ENCODE peak calls at places on chromosome 3, in eight cellular contexts. Q is A172; P is stimulated activated CD8-positive, alpha-beta memory T cell treated with anti-CD3 and anti-CD28 coated beads, Interleukin-7, amount 100 ng/mL, for 24 hours; E is activated CD8-positive, alpha-beta T cell treated with anti-CD3 and anti-CD28 coated beads for 36 hours; G is posterior cingulate gyrus; F is AG10803; C is heart right ventricle; N is ecto neural progenitor cell. X is an unnamed sample.
A peak's percentile ranks its signal among the peaks of the same experiment; 100 is the strongest.

GRCh38 chr3:165755571-165755970 is 81.7 kb downstream of the BCHE start:
- DNase-seq in Q (no peak), P (no peak), E (no peak), G (no peak), F (no peak), C (no peak), N (no peak), X (no peak)

GRCh38 chr3:34248352-34248751 is 449.9 kb downstream of the PDCD6IP start:
- DNase-seq in Q (no peak), P (no peak), E (peak; percentile 11), G (no peak), F (no peak), C (no peak), N (no peak), X (no peak)

GRCh38 chr3:102339671-102340070 is 95.1 kb upstream of the ZPLD1 start:
- DNase-seq in Q (no peak), P (no peak), E (no peak), G (no peak), F (no peak), C (no peak), N (no peak), X (no peak)

GRCh38 chr3:185308126-185308754 is 54.4 kb upstream of the EHHADH start:
- DNase-seq in Q (peak; percentile 48), P (peak; percentile 20), E (peak; percentile 71), G (no peak), F (peak; percentile 61), C (peak; percentile 20), N (peak; percentile 66), X (peak; percentile 15)

GRCh38 chr3:59115355-59116136 is 65.7 kb upstream of the CFAP20DC start:
- DNase-seq in Q (no peak), P (no peak), E (no peak), G (no peak), F (peak; percentile 38), C (no peak), N (no peak), X (no peak)

GRCh38 chr3:11379238-11379823 is 107.1 kb downstream of the ATG7 start:
- DNase-seq in Q (peak; percentile 65), P (no peak), E (no peak), G (no peak), F (peak; percentile 54), C (no peak), N (no peak), X (no peak)

GRCh38 chr3:52005571-52005986 is 9.9 kb upstream of the RPL29 start:
- DNase-seq in Q (peak; percentile 50), P (no peak), E (no peak), G (peak; percentile 89), F (peak; percentile 48), C (peak; percentile 76), N (peak; percentile 63), X (no peak)

GRCh38 chr3:162236949-162237348 is 740.3 kb downstream of the OTOL1 start:
- DNase-seq in Q (no peak), P (no peak), E (no peak), G (no peak), F (no peak), C (no peak), N (no peak), X (no peak)

GRCh38 chr3:115986555-115987207 is 363.4 kb downstream of the GAP43 start:
- DNase-seq in Q (peak; percentile 72), P (no peak), E (no peak), G (no peak), F (no peak), C (no peak), N (no peak), X (no peak)

GRCh38 chr3:55246016-55246415 is 241.1 kb downstream of the WNT5A start:
- DNase-seq in Q (no peak), P (no peak), E (no peak), G (no peak), F (no peak), C (no peak), N (no peak), X (peak; percentile 15)

GRCh38 chr3:23035927-23036640 is 167.0 kb upstream of the UBE2E2 start:
- DNase-seq in Q (no peak), P (no peak), E (peak; percentile 14), G (no peak), F (no peak), C (no peak), N (peak; percentile 51), X (no peak)

GRCh38 chr3:101725192-101725889 is 927 bp downstream of the CEP97 start:
- DNase-seq in Q (peak; percentile 35), P (no peak), E (peak; percentile 59), G (peak; percentile 88), F (peak; percentile 6), C (peak; percentile 27), N (peak; percentile 56), X (no peak)

GRCh38 chr3:47036145-47036544 is 56.7 kb downstream of the NBEAL2 start:
- DNase-seq in Q (no peak), P (no peak), E (no peak), G (no peak), F (no peak), C (no peak), N (no peak), X (no peak)

GRCh38 chr3:112134335-112135124 is 1.5 kb upstream of the GCSAM start:
- DNase-seq in Q (no peak), P (no peak), E (peak; percentile 31), G (no peak), F (no peak), C (no peak), N (no peak), X (no peak)

GRCh38 chr3:27679691-27680090 is 42.4 kb downstream of the EOMES start:
- DNase-seq in Q (no peak), P (no peak), E (no peak), G (no peak), F (peak; percentile 29), C (no peak), N (no peak), X (no peak)

GRCh38 chr3:106589306-106589942 is 720.6 kb upstream of the CBLB start:
- DNase-seq in Q (peak; percentile 25), P (no peak), E (no peak), G (no peak), F (peak; percentile 39), C (no peak), N (no peak), X (no peak)

GRCh38 chr3:73719877-73720276 is 95.1 kb upstream of the PDZRN3 start:
- DNase-seq in Q (no peak), P (no peak), E (no peak), G (no peak), F (peak; percentile 44), C (no peak), N (no peak), X (no peak)

GRCh38 chr3:170387952-170388351 is 30.4 kb downstream of the SKIL start:
- DNase-seq in Q (no peak), P (no peak), E (no peak), G (no peak), F (peak; percentile 74), C (no peak), N (no peak), X (no peak)

GRCh38 chr3:114650808-114651207 is 357.0 kb downstream of the TIGIT start:
- DNase-seq in Q (peak; percentile 65), P (no peak), E (no peak), G (no peak), F (peak; percentile 56), C (no peak), N (no peak), X (no peak)

GRCh38 chr3:165217739-165218138 is 21.6 kb upstream of the SLITRK3 start:
- DNase-seq in Q (no peak), P (no peak), E (no peak), G (no peak), F (no peak), C (no peak), N (no peak), X (no peak)

GRCh38 chr3:32961189-32961715 is 9.8 kb downstream of the CCR4 start:
- DNase-seq in Q (no peak), P (no peak), E (peak; percentile 33), G (no peak), F (no peak), C (no peak), N (no peak), X (no peak)

GRCh38 chr3:66098436-66098835 is 59.7 kb upstream of the MAGI1 start:
- DNase-seq in Q (no peak), P (no peak), E (no peak), G (no peak), F (peak; percentile 87), C (no peak), N (no peak), X (no peak)

GRCh38 chr3:131217296-131217741 is 164.3 kb upstream of the NUDT16 start:
- DNase-seq in Q (peak; percentile 13), P (no peak), E (no peak), G (no peak), F (no peak), C (no peak), N (no peak), X (peak; percentile 26)

GRCh38 chr3:25507811-25508210 is 79.7 kb downstream of the RARB start:
- DNase-seq in Q (no peak), P (no peak), E (no peak), G (no peak), F (no peak), C (no peak), N (no peak), X (no peak)

GRCh38 chr3:58596828-58597518 is 19.8 kb upstream of the FAM107A start:
- DNase-seq in Q (no peak), P (no peak), E (no peak), G (no peak), F (no peak), C (no peak), N (no peak), X (no peak)

GRCh38 chr3:112362221-112362620 is 29.3 kb downstream of the CD200 start:
- DNase-seq in Q (no peak), P (no peak), E (no peak), G (no peak), F (no peak), C (no peak), N (no peak), X (no peak)

GRCh38 chr3:23219117-23219516 is 16.0 kb downstream of the UBE2E2 start:
- DNase-seq in Q (no peak), P (no peak), E (no peak), G (no peak), F (peak; percentile 47), C (no peak), N (no peak), X (no peak)

GRCh38 chr3:106135451-106136160 is 266.8 kb upstream of the CBLB start:
- DNase-seq in Q (no peak), P (no peak), E (no peak), G (peak; percentile 85), F (no peak), C (no peak), N (peak; percentile 37), X (no peak)

GRCh38 chr3:183502782-183503181 is 52.7 kb downstream of the KLHL6 start:
- DNase-seq in Q (no peak), P (no peak), E (no peak), G (no peak), F (peak; percentile 29), C (no peak), N (no peak), X (no peak)

GRCh38 chr3:129793947-129794318 is 99.6 kb downstream of the TMCC1 start:
- DNase-seq in Q (no peak), P (no peak), E (no peak), G (no peak), F (no peak), C (peak; percentile 11), N (peak; percentile 67), X (no peak)

GRCh38 chr3:194782767-194783404 is 97.2 kb downstream of the FAM43A start:
- DNase-seq in Q (no peak), P (no peak), E (no peak), G (no peak), F (peak; percentile 21), C (no peak), N (peak; percentile 41), X (peak; percentile 51)

GRCh38 chr3:152175576-152175883 is 93.2 kb upstream of the MBNL1 start:
- DNase-seq in Q (peak; percentile 50), P (no peak), E (no peak), G (no peak), F (peak; percentile 86), C (no peak), N (no peak), X (peak; percentile 46)

GRCh38 chr3:3356836-3357235 is 177.3 kb upstream of the CRBN start:
- DNase-seq in Q (no peak), P (no peak), E (no peak), G (no peak), F (no peak), C (no peak), N (no peak), X (no peak)